ENCODE peak calls at places on chromosome X, in nine cellular contexts. One of them, this sample, is unnamed.

GRCh38 chrX:39253551-39253950 is 452.3 kb downstream of the MID1IP1 start:
- DNase-seq in A549: no peak
- DNase-seq in GM10248: no peak
- DNase-seq in stimulated activated CD4-positive, alpha-beta T cell treated with anti-CD3 and anti-CD28 coated beads, Interleukin-12 subunit alpha, Interleukin-12 subunit beta, amount 100 ng/mL, for 24 hours: no peak
- DNase-seq in HEK293T: no peak
- DNase-seq in aorta: no peak
- DNase-seq in AG09319: no peak
- DNase-seq in ureter: no peak
- DNase-seq in T follicular helper cell: no peak
- DNase-seq in this sample: peak

GRCh38 chrX:8743126-8743732 is 11.3 kb upstream of the ANOS1 start:
- DNase-seq in stimulated activated CD4-positive, alpha-beta T cell treated with anti-CD3 and anti-CD28 coated beads, Interleukin-12 subunit alpha, Interleukin-12 subunit beta, amount 100 ng/mL, for 24 hours: peak
- DNase-seq in T follicular helper cell: peak
- DNase-seq in GM10248: peak
- DNase-seq in aorta: peak
- DNase-seq in A549: peak
- DNase-seq in HEK293T: peak
- DNase-seq in AG09319: no peak
- DNase-seq in ureter: no peak
- DNase-seq in this sample: peak

GRCh38 chrX:153590961-153591956 is 7.7 kb downstream of the CCNQ start:
- DNase-seq in AG09319: no peak
- DNase-seq in stimulated activated CD4-positive, alpha-beta T cell treated with anti-CD3 and anti-CD28 coated beads, Interleukin-12 subunit alpha, Interleukin-12 subunit beta, amount 100 ng/mL, for 24 hours: no peak
- DNase-seq in HEK293T: no peak
- DNase-seq in ureter: no peak
- DNase-seq in T follicular helper cell: no peak
- DNase-seq in GM10248: no peak
- DNase-seq in A549: no peak
- DNase-seq in aorta: peak
- DNase-seq in this sample: no peak

GRCh38 chrX:103716967-103717366 is 6.3 kb downstream of the TMEM31 start:
- DNase-seq in HEK293T: no peak
- DNase-seq in ureter: no peak
- DNase-seq in T follicular helper cell: no peak
- DNase-seq in GM10248: no peak
- DNase-seq in AG09319: peak
- DNase-seq in aorta: no peak
- DNase-seq in A549: peak
- DNase-seq in stimulated activated CD4-positive, alpha-beta T cell treated with anti-CD3 and anti-CD28 coated beads, Interleukin-12 subunit alpha, Interleukin-12 subunit beta, amount 100 ng/mL, for 24 hours: no peak
- DNase-seq in this sample: peak

GRCh38 chrX:103309860-103310591 is 764 bp downstream of the BEX2 start:
- DNase-seq in T follicular helper cell: no peak
- DNase-seq in ureter: no peak
- DNase-seq in GM10248: no peak
- DNase-seq in AG09319: no peak
- DNase-seq in A549: no peak
- DNase-seq in aorta: no peak
- DNase-seq in stimulated activated CD4-positive, alpha-beta T cell treated with anti-CD3 and anti-CD28 coated beads, Interleukin-12 subunit alpha, Interleukin-12 subunit beta, amount 100 ng/mL, for 24 hours: no peak
- DNase-seq in HEK293T: no peak
- DNase-seq in this sample: no peak

GRCh38 chrX:25561190-25561589 is 545.4 kb upstream of the ARX start:
- DNase-seq in GM10248: no peak
- DNase-seq in ureter: no peak
- DNase-seq in A549: no peak
- DNase-seq in stimulated activated CD4-positive, alpha-beta T cell treated with anti-CD3 and anti-CD28 coated beads, Interleukin-12 subunit alpha, Interleukin-12 subunit beta, amount 100 ng/mL, for 24 hours: no peak
- DNase-seq in HEK293T: no peak
- DNase-seq in aorta: no peak
- DNase-seq in AG09319: no peak
- DNase-seq in T follicular helper cell: no peak
- DNase-seq in this sample: no peak

GRCh38 chrX:46485897-46486296 is 59.3 kb downstream of the ZNF674 start:
- DNase-seq in HEK293T: no peak
- DNase-seq in AG09319: no peak
- DNase-seq in aorta: no peak
- DNase-seq in stimulated activated CD4-positive, alpha-beta T cell treated with anti-CD3 and anti-CD28 coated beads, Interleukin-12 subunit alpha, Interleukin-12 subunit beta, amount 100 ng/mL, for 24 hours: no peak
- DNase-seq in ureter: no peak
- DNase-seq in T follicular helper cell: no peak
- DNase-seq in GM10248: no peak
- DNase-seq in A549: no peak
- DNase-seq in this sample: no peak

GRCh38 chrX:2147928-2148327 is 352.8 kb downstream of the DHRSX start:
- DNase-seq in ureter: no peak
- DNase-seq in GM10248: no peak
- DNase-seq in aorta: no peak
- DNase-seq in T follicular helper cell: no peak
- DNase-seq in stimulated activated CD4-positive, alpha-beta T cell treated with anti-CD3 and anti-CD28 coated beads, Interleukin-12 subunit alpha, Interleukin-12 subunit beta, amount 100 ng/mL, for 24 hours: no peak
- DNase-seq in A549: no peak
- DNase-seq in HEK293T: no peak
- DNase-seq in AG09319: no peak
- DNase-seq in this sample: no peak

GRCh38 chrX:41952102-41952501 is 28.7 kb upstream of the CASK start:
- DNase-seq in AG09319: no peak
- DNase-seq in A549: no peak
- DNase-seq in GM10248: no peak
- DNase-seq in stimulated activated CD4-positive, alpha-beta T cell treated with anti-CD3 and anti-CD28 coated beads, Interleukin-12 subunit alpha, Interleukin-12 subunit beta, amount 100 ng/mL, for 24 hours: no peak
- DNase-seq in T follicular helper cell: no peak
- DNase-seq in HEK293T: no peak
- DNase-seq in ureter: no peak
- DNase-seq in aorta: no peak
- DNase-seq in this sample: no peak

GRCh38 chrX:132025085-132025484 is 2.0 kb downstream of the STK26 start:
- DNase-seq in T follicular helper cell: no peak
- DNase-seq in GM10248: no peak
- DNase-seq in HEK293T: no peak
- DNase-seq in A549: no peak
- DNase-seq in stimulated activated CD4-positive, alpha-beta T cell treated with anti-CD3 and anti-CD28 coated beads, Interleukin-12 subunit alpha, Interleukin-12 subunit beta, amount 100 ng/mL, for 24 hours: no peak
- DNase-seq in AG09319: no peak
- DNase-seq in aorta: no peak
- DNase-seq in ureter: no peak
- DNase-seq in this sample: peak

GRCh38 chrX:130212371-130212770 is 40.6 kb downstream of the RAB33A start:
- DNase-seq in HEK293T: no peak
- DNase-seq in A549: no peak
- DNase-seq in stimulated activated CD4-positive, alpha-beta T cell treated with anti-CD3 and anti-CD28 coated beads, Interleukin-12 subunit alpha, Interleukin-12 subunit beta, amount 100 ng/mL, for 24 hours: no peak
- DNase-seq in AG09319: no peak
- DNase-seq in ureter: no peak
- DNase-seq in T follicular helper cell: no peak
- DNase-seq in aorta: no peak
- DNase-seq in GM10248: peak
- DNase-seq in this sample: no peak